ENCODE peak calls at places on chromosomes 11 and 22, in ten cellular contexts. D, T, Y, I, U, H, P, O, C and Q are unnamed samples.

GRCh38 chr11:111878385-111878765 is 590 bp downstream of the FDXACB1 start:
- DNase-seq in O (peak), I (no peak), H (no peak), P (no peak), Y (no peak), T (no peak), C (no peak), U (no peak), D (peak), Q (no peak)

GRCh38 chr11:35981581-35981980 is 37.7 kb downstream of the LDLRAD3 start:
- DNase-seq in Y (no peak), U (no peak), H (no peak), I (no peak), P (no peak), O (no peak), C (no peak), T (no peak), D (no peak), Q (no peak)

GRCh38 chr11:102806296-102806695 is 8.3 kb upstream of the MMP1 start:
- DNase-seq in I (no peak), O (no peak), T (no peak), C (no peak), P (no peak), D (no peak), H (peak), U (no peak), Y (no peak), Q (no peak)

GRCh38 chr11:39365809-39366436 is 2093.5 kb downstream of the LRRC4C start:
- DNase-seq in C (no peak), P (no peak), H (peak), Y (no peak), I (peak), U (no peak), O (no peak), D (peak), T (peak), Q (no peak)

GRCh38 chr22:24185501-24186351 is 4.4 kb downstream of the SUSD2 start:
- DNase-seq in H (no peak), O (no peak), I (no peak), P (no peak), Y (no peak), D (no peak), T (no peak), C (no peak), U (no peak), Q (no peak)

GRCh38 chr11:69920500-69921428 is 101.5 kb upstream of the FGF3 start:
- DNase-seq in U (no peak), C (no peak), P (no peak), T (no peak), H (no peak), D (no peak), O (no peak), I (no peak), Y (no peak), Q (no peak)

GRCh38 chr11:44624761-44625221 is 59.3 kb downstream of the CD82 start:
- DNase-seq in O (no peak), H (no peak), P (no peak), Y (no peak), C (no peak), U (no peak), T (no peak), D (no peak), I (no peak), Q (no peak)

GRCh38 chr11:28168718-28169117 is 60.5 kb downstream of the METTL15 start:
- DNase-seq in Y (no peak), H (no peak), D (no peak), U (no peak), T (no peak), I (no peak), O (no peak), C (no peak), P (no peak), Q (no peak)

GRCh38 chr11:19777032-19777341 is 64.3 kb downstream of the NAV2 start:
- DNase-seq in D (peak), O (no peak), Y (no peak), I (no peak), U (peak), H (no peak), P (no peak), T (no peak), C (peak), Q (no peak)

GRCh38 chr11:115623021-115623451 is 118.8 kb upstream of the CADM1 start:
- DNase-seq in D (no peak), Y (no peak), H (peak), I (peak), O (no peak), P (no peak), U (no peak), T (no peak), C (no peak), Q (no peak)

GRCh38 chr22:35648066-35649025 is at the start of gene APOL6:
- DNase-seq in I (peak), O (no peak), U (peak), C (peak), T (no peak), D (no peak), Y (peak), P (peak), H (peak), Q (peak)

GRCh38 chr11:117874910-117875396 is 1.5 kb downstream of the FXYD6 start:
- DNase-seq in O (no peak), C (no peak), D (no peak), U (no peak), H (no peak), P (no peak), I (no peak), Y (no peak), T (no peak), Q (no peak)

GRCh38 chr11:103325686-103326069 is 216.5 kb downstream of the DYNC2H1 start:
- DNase-seq in H (no peak), Y (no peak), O (no peak), C (peak), D (no peak), U (no peak), I (peak), P (no peak), T (peak), Q (no peak)

GRCh38 chr11:102810943-102811528 is 13.1 kb upstream of the MMP1 start:
- DNase-seq in C (no peak), I (peak), Y (no peak), T (no peak), H (peak), P (no peak), U (no peak), O (no peak), D (peak), Q (no peak)

GRCh38 chr11:293293-293851 is 4.4 kb downstream of the PGGHG start:
- DNase-seq in U (no peak), I (no peak), P (no peak), O (no peak), T (no peak), Y (no peak), D (no peak), H (no peak), C (no peak), Q (peak)

GRCh38 chr11:41102471-41102870 is 357.0 kb downstream of the LRRC4C start:
- DNase-seq in Y (no peak), H (no peak), P (no peak), D (no peak), I (no peak), T (no peak), O (no peak), U (no peak), C (no peak), Q (no peak)

GRCh38 chr22:22520020-22520656 is at the start of gene ZNF280A:
- DNase-seq in Y (no peak), D (no peak), P (no peak), I (peak), T (no peak), H (peak), U (no peak), C (no peak), O (no peak), Q (no peak)

GRCh38 chr22:49826603-49827306 is 918 bp downstream of the BRD1 start:
- DNase-seq in T (no peak), Y (peak), U (peak), I (peak), D (no peak), H (peak), P (no peak), C (peak), O (no peak), Q (peak)

GRCh38 chr11:92638678-92639077 is 330.8 kb upstream of the MTNR1B start:
- DNase-seq in P (no peak), C (no peak), D (no peak), Y (no peak), O (no peak), T (no peak), U (no peak), H (no peak), I (peak), Q (no peak)

GRCh38 chr22:26892401-26893033 is 235.1 kb downstream of the MIAT start:
- DNase-seq in D (peak), Y (no peak), T (no peak), P (no peak), H (no peak), I (peak), C (peak), O (peak), U (no peak), Q (no peak)

GRCh38 chr11:128738942-128739341 is 45.1 kb downstream of the FLI1 start:
- DNase-seq in C (no peak), U (no peak), T (no peak), P (no peak), O (no peak), Y (no peak), H (no peak), I (no peak), D (no peak), Q (no peak)

GRCh38 chr11:76248210-76248609 is 41.9 kb upstream of the WNT11 start:
- DNase-seq in I (no peak), C (no peak), T (no peak), U (no peak), Y (no peak), H (no peak), P (no peak), O (no peak), D (no peak), Q (no peak)

GRCh38 chr22:35457729-35458546 is 58.0 kb downstream of the MCM5 start:
- DNase-seq in H (no peak), U (no peak), Y (no peak), T (no peak), P (no peak), O (no peak), D (peak), I (no peak), C (no peak), Q (no peak)

GRCh38 chr11:73481626-73482025 is 105.4 kb downstream of the RELT start:
- DNase-seq in O (no peak), T (no peak), D (no peak), C (no peak), Y (no peak), H (no peak), I (no peak), P (no peak), U (no peak), Q (no peak)

GRCh38 chr11:67119577-67120391 is 721 bp downstream of the KDM2A start:
- DNase-seq in T (peak), I (no peak), H (no peak), D (peak), P (peak), O (no peak), C (peak), Y (peak), U (peak), Q (no peak)

GRCh38 chr11:70432065-70432464 is 33.7 kb downstream of the CTTN start:
- DNase-seq in D (no peak), O (no peak), I (no peak), U (no peak), Y (no peak), P (no peak), T (no peak), H (no peak), C (no peak), Q (no peak)

GRCh38 chr22:35126993-35127392 is 61.0 kb downstream of the ISX start:
- DNase-seq in T (no peak), P (no peak), U (peak), H (no peak), C (no peak), Y (no peak), D (no peak), O (no peak), I (no peak), Q (no peak)

GRCh38 chr11:77842451-77843121 is 21.6 kb downstream of the AAMDC start:
- DNase-seq in Y (no peak), U (no peak), O (no peak), P (no peak), C (no peak), T (no peak), I (no peak), D (no peak), H (no peak), Q (no peak)

GRCh38 chr11:60880635-60881282 is 13.4 kb downstream of the ZP1 start:
- DNase-seq in I (no peak), C (no peak), H (no peak), D (peak), T (no peak), O (peak), U (no peak), P (no peak), Y (no peak), Q (no peak)

GRCh38 chr11:9461760-9462134 is 935 bp downstream of the ZNF143 start:
- DNase-seq in I (no peak), Y (peak), D (no peak), C (no peak), H (peak), U (no peak), O (no peak), P (no peak), T (no peak), Q (no peak)

GRCh38 chr11:75697906-75698563 is 19.6 kb upstream of the MOGAT2 start:
- DNase-seq in D (no peak), O (no peak), U (no peak), P (no peak), I (no peak), H (no peak), T (no peak), Y (no peak), C (no peak), Q (no peak)

GRCh38 chr22:30279389-30279788 is 9.9 kb downstream of the CASTOR1 start:
- DNase-seq in P (no peak), Y (no peak), D (no peak), O (no peak), I (no peak), U (no peak), C (no peak), T (no peak), H (no peak), Q (no peak)

GRCh38 chr22:49087163-49087562 is 740.5 kb downstream of the BRD1 start:
- DNase-seq in T (no peak), Y (no peak), D (peak), C (no peak), I (no peak), U (no peak), O (no peak), P (no peak), H (no peak), Q (no peak)